ENCODE peak calls at places on chromosomes 11 and 22, in seven cellular contexts. One of them, this sample, is unnamed. For H3K4me1 and H3K27me3, the result is how much of the 10 kb centered on the place peaks cover.

GRCh38 chr11:85195934-85196333 is 431.2 kb downstream of the DLG2 start:
- DNase-seq in CD8-positive, alpha-beta T cell: no peak
- DNase-seq in small intestine: no peak
- DNase-seq in psoas muscle: no peak
- DNase-seq in left ventricle myocardium inferior: no peak
- DNase-seq in IMR-90: no peak
- DNase-seq in A673: no peak
- DNase-seq in this sample: no peak

GRCh38 chr22:42978453-42979103 is 36.4 kb downstream of the PACSIN2 start:
- DNase-seq in IMR-90: peak
- DNase-seq in left ventricle myocardium inferior: no peak
- DNase-seq in CD8-positive, alpha-beta T cell: no peak
- DNase-seq in small intestine: no peak
- DNase-seq in A673: no peak
- DNase-seq in psoas muscle: no peak
- DNase-seq in this sample: no peak

GRCh38 chr11:64230985-64231365 is 627 bp downstream of the DNAJC4 start:
- DNase-seq in psoas muscle: no peak
- DNase-seq in small intestine: no peak
- DNase-seq in left ventricle myocardium inferior: no peak
- DNase-seq in A673: no peak
- DNase-seq in CD8-positive, alpha-beta T cell: peak
- DNase-seq in IMR-90: no peak
- DNase-seq in this sample: no peak

GRCh38 chr11:8906629-8907028 is 4.4 kb upstream of the AKIP1 start:
- DNase-seq in CD8-positive, alpha-beta T cell: no peak
- DNase-seq in left ventricle myocardium inferior: no peak
- DNase-seq in A673: peak
- DNase-seq in IMR-90: peak
- DNase-seq in psoas muscle: no peak
- DNase-seq in small intestine: no peak
- DNase-seq in this sample: no peak

GRCh38 chr11:135006800-135007199 is 594.8 kb upstream of the B3GAT1 start:
- DNase-seq in CD8-positive, alpha-beta T cell: no peak
- DNase-seq in left ventricle myocardium inferior: no peak
- DNase-seq in small intestine: no peak
- DNase-seq in A673: no peak
- DNase-seq in IMR-90: no peak
- DNase-seq in psoas muscle: no peak
- DNase-seq in this sample: no peak

GRCh38 chr22:41992496-41992895 is 6.1 kb upstream of the WBP2NL start:
- DNase-seq in CD8-positive, alpha-beta T cell: no peak
- DNase-seq in psoas muscle: no peak
- DNase-seq in left ventricle myocardium inferior: no peak
- DNase-seq in small intestine: no peak
- DNase-seq in A673: no peak
- DNase-seq in IMR-90: no peak
- DNase-seq in this sample: no peak

GRCh38 chr11:129703846-129704245 is 111.8 kb upstream of the TMEM45B start:
- DNase-seq in left ventricle myocardium inferior: no peak
- DNase-seq in CD8-positive, alpha-beta T cell: no peak
- DNase-seq in IMR-90: no peak
- DNase-seq in psoas muscle: no peak
- DNase-seq in small intestine: no peak
- DNase-seq in A673: no peak
- DNase-seq in this sample: no peak

GRCh38 chr22:50606126-50606525 is 5.5 kb downstream of the MAPK8IP2 start:
- DNase-seq in IMR-90: no peak
- DNase-seq in CD8-positive, alpha-beta T cell: peak
- DNase-seq in psoas muscle: no peak
- DNase-seq in small intestine: no peak
- DNase-seq in left ventricle myocardium inferior: no peak
- DNase-seq in A673: no peak
- DNase-seq in this sample: no peak

GRCh38 chr11:88779551-88779950 is 286.2 kb downstream of the GRM5 start:
- DNase-seq in CD8-positive, alpha-beta T cell: no peak
- DNase-seq in left ventricle myocardium inferior: no peak
- DNase-seq in small intestine: no peak
- DNase-seq in A673: no peak
- DNase-seq in psoas muscle: no peak
- DNase-seq in IMR-90: peak
- DNase-seq in this sample: no peak

GRCh38 chr11:14093065-14093464 is 130.5 kb downstream of the SPON1 start:
- DNase-seq in small intestine: no peak
- DNase-seq in CD8-positive, alpha-beta T cell: no peak
- DNase-seq in left ventricle myocardium inferior: no peak
- DNase-seq in A673: no peak
- DNase-seq in IMR-90: no peak
- DNase-seq in psoas muscle: no peak
- DNase-seq in this sample: no peak

GRCh38 chr11:20458905-20459632 is 71.6 kb downstream of the PRMT3 start:
- DNase-seq in IMR-90: no peak
- DNase-seq in A673: no peak
- DNase-seq in psoas muscle: no peak
- DNase-seq in left ventricle myocardium inferior: no peak
- DNase-seq in small intestine: no peak
- DNase-seq in CD8-positive, alpha-beta T cell: no peak
- DNase-seq in this sample: no peak

GRCh38 chr22:24996420-24996952 is 44.0 kb downstream of the KIAA1671 start:
- DNase-seq in left ventricle myocardium inferior: no peak
- DNase-seq in CD8-positive, alpha-beta T cell: no peak
- DNase-seq in psoas muscle: no peak
- DNase-seq in small intestine: no peak
- DNase-seq in A673: peak
- DNase-seq in IMR-90: no peak
- DNase-seq in this sample: peak

GRCh38 chr11:42819126-42819525 is 492.7 kb upstream of the API5 start:
- DNase-seq in small intestine: no peak
- DNase-seq in CD8-positive, alpha-beta T cell: no peak
- DNase-seq in left ventricle myocardium inferior: no peak
- DNase-seq in IMR-90: no peak
- DNase-seq in psoas muscle: no peak
- DNase-seq in A673: no peak
- DNase-seq in this sample: no peak

GRCh38 chr11:22461626-22462025 is 123.4 kb downstream of the SLC17A6 start:
- DNase-seq in left ventricle myocardium inferior: no peak
- DNase-seq in CD8-positive, alpha-beta T cell: no peak
- DNase-seq in small intestine: no peak
- DNase-seq in psoas muscle: no peak
- DNase-seq in IMR-90: peak
- DNase-seq in A673: no peak
- DNase-seq in this sample: no peak

GRCh38 chr11:74072721-74073120 is 63.8 kb upstream of the UCP3 start:
- DNase-seq in IMR-90: no peak
- DNase-seq in small intestine: no peak
- DNase-seq in CD8-positive, alpha-beta T cell: no peak
- DNase-seq in psoas muscle: no peak
- DNase-seq in A673: no peak
- DNase-seq in left ventricle myocardium inferior: no peak
- DNase-seq in this sample: no peak

GRCh38 chr11:3370268-3370870 is 8.6 kb downstream of the ZNF195 start:
- DNase-seq in A673: no peak
- DNase-seq in small intestine: no peak
- DNase-seq in CD8-positive, alpha-beta T cell: no peak
- DNase-seq in psoas muscle: no peak
- DNase-seq in left ventricle myocardium inferior: no peak
- DNase-seq in IMR-90: no peak
- DNase-seq in this sample: no peak

GRCh38 chr22:44668886-44669724 is 32.9 kb upstream of the PRR5 start:
- DNase-seq in CD8-positive, alpha-beta T cell: no peak
- DNase-seq in A673: no peak
- DNase-seq in psoas muscle: peak
- DNase-seq in left ventricle myocardium inferior: no peak
- DNase-seq in small intestine: no peak
- DNase-seq in IMR-90: no peak
- DNase-seq in this sample: peak

GRCh38 chr22:44668190-44668885 is 33.7 kb upstream of the PRR5 start:
- DNase-seq in A673: no peak
- DNase-seq in IMR-90: no peak
- DNase-seq in CD8-positive, alpha-beta T cell: peak
- DNase-seq in small intestine: no peak
- DNase-seq in left ventricle myocardium inferior: no peak
- DNase-seq in psoas muscle: peak
- DNase-seq in this sample: peak

GRCh38 chr22:44666207-44666585 is 35.8 kb upstream of the PRR5 start:
- DNase-seq in A673: no peak
- DNase-seq in psoas muscle: no peak
- DNase-seq in small intestine: no peak
- DNase-seq in IMR-90: no peak
- DNase-seq in CD8-positive, alpha-beta T cell: no peak
- DNase-seq in left ventricle myocardium inferior: no peak
- DNase-seq in this sample: no peak

GRCh38 chr22:44667829-44668189 is 34.2 kb upstream of the PRR5 start:
- DNase-seq in small intestine: peak
- DNase-seq in CD8-positive, alpha-beta T cell: peak
- DNase-seq in IMR-90: no peak
- DNase-seq in psoas muscle: peak
- DNase-seq in A673: no peak
- DNase-seq in left ventricle myocardium inferior: no peak
- DNase-seq in this sample: no peak

GRCh38 chr22:44667276-44667675 is 34.7 kb upstream of the PRR5 start:
- DNase-seq in IMR-90: no peak
- DNase-seq in left ventricle myocardium inferior: no peak
- DNase-seq in small intestine: no peak
- DNase-seq in A673: no peak
- DNase-seq in psoas muscle: peak
- DNase-seq in CD8-positive, alpha-beta T cell: no peak
- DNase-seq in this sample: no peak
- H3K4me1 ChIP-seq in IMR-90: under half
- H3K4me1 ChIP-seq in left ventricle myocardium inferior: under half
- H3K4me1 ChIP-seq in small intestine: under half
- H3K4me1 ChIP-seq in A673: under half
- H3K4me1 ChIP-seq in psoas muscle: under half
- H3K4me1 ChIP-seq in CD8-positive, alpha-beta T cell: half or more
- H3K4me1 ChIP-seq in this sample: under half

DNA sequence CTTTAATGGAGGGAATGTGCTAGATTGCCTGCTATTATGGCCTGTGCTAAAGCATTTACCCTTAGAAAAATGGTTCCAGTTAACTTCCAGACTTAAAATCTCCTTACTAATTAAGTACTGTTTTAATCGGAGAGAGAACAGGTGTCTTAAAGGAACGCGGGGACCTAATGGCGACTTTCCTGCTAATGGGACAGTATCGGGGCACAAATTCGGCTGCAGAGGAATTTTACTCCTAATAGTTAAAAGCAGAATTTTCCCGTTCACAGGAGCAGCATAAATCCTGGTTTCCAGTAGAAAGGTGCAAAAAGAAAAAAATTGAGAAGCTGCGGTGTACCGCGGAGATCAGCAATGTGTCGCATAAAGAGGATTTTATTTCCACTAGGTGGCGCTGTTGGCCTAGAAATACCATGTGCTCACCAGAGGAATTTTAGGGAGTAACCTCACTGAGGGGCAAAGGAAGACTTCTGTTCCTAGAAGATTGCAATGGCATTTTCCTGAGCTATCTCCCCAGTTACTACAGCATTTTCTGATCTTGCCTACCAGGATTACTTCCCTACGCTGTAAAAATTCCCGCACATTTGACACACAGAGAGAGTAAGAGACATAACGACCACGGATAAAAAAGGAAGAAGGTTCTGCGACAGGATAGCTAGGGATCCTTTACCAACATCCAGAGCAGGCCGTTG is 44.5 kb downstream of the ZNF280B start:
- DNase-seq in left ventricle myocardium inferior: no peak
- DNase-seq in psoas muscle: no peak
- DNase-seq in IMR-90: peak
- DNase-seq in CD8-positive, alpha-beta T cell: peak
- DNase-seq in A673: peak
- DNase-seq in small intestine: peak
- DNase-seq in this sample: peak
- H3K27me3 ChIP-seq in left ventricle myocardium inferior: half or more
- H3K27me3 ChIP-seq in psoas muscle: under half
- H3K27me3 ChIP-seq in IMR-90: under half
- H3K27me3 ChIP-seq in CD8-positive, alpha-beta T cell: under half
- H3K27me3 ChIP-seq in A673: under half
- H3K27me3 ChIP-seq in small intestine: under half
- H3K27me3 ChIP-seq in this sample: under half

GRCh38 chr11:76380977-76381719 is at the start of the genes GVQW3 and THAP12:
- DNase-seq in left ventricle myocardium inferior: peak
- DNase-seq in psoas muscle: peak
- DNase-seq in IMR-90: peak
- DNase-seq in A673: peak
- DNase-seq in CD8-positive, alpha-beta T cell: peak
- DNase-seq in small intestine: peak
- DNase-seq in this sample: peak
- H3K4me1 ChIP-seq in left ventricle myocardium inferior: half or more
- H3K4me1 ChIP-seq in psoas muscle: under half
- H3K4me1 ChIP-seq in IMR-90: under half
- H3K4me1 ChIP-seq in A673: under half
- H3K4me1 ChIP-seq in CD8-positive, alpha-beta T cell: under half
- H3K4me1 ChIP-seq in small intestine: under half
- H3K4me1 ChIP-seq in this sample: under half

GRCh38 chr11:57124460-57124859 is 57.3 kb upstream of the LRRC55 start:
- DNase-seq in A673: no peak
- DNase-seq in small intestine: no peak
- DNase-seq in left ventricle myocardium inferior: no peak
- DNase-seq in psoas muscle: no peak
- DNase-seq in IMR-90: no peak
- DNase-seq in CD8-positive, alpha-beta T cell: no peak
- DNase-seq in this sample: no peak

GRCh38 chr11:57124912-57125311 is 56.8 kb upstream of the LRRC55 start:
- DNase-seq in CD8-positive, alpha-beta T cell: no peak
- DNase-seq in psoas muscle: no peak
- DNase-seq in small intestine: no peak
- DNase-seq in A673: no peak
- DNase-seq in left ventricle myocardium inferior: no peak
- DNase-seq in IMR-90: no peak
- DNase-seq in this sample: no peak

GRCh38 chr11:57131080-57131790 is 50.5 kb upstream of the LRRC55 start:
- DNase-seq in psoas muscle: no peak
- DNase-seq in left ventricle myocardium inferior: peak
- DNase-seq in CD8-positive, alpha-beta T cell: no peak
- DNase-seq in small intestine: peak
- DNase-seq in IMR-90: peak
- DNase-seq in A673: peak
- DNase-seq in this sample: peak

GRCh38 chr11:57123590-57123989 is 58.2 kb upstream of the LRRC55 start:
- DNase-seq in CD8-positive, alpha-beta T cell: no peak
- DNase-seq in A673: no peak
- DNase-seq in IMR-90: no peak
- DNase-seq in small intestine: no peak
- DNase-seq in left ventricle myocardium inferior: no peak
- DNase-seq in psoas muscle: no peak
- DNase-seq in this sample: no peak

DNA sequence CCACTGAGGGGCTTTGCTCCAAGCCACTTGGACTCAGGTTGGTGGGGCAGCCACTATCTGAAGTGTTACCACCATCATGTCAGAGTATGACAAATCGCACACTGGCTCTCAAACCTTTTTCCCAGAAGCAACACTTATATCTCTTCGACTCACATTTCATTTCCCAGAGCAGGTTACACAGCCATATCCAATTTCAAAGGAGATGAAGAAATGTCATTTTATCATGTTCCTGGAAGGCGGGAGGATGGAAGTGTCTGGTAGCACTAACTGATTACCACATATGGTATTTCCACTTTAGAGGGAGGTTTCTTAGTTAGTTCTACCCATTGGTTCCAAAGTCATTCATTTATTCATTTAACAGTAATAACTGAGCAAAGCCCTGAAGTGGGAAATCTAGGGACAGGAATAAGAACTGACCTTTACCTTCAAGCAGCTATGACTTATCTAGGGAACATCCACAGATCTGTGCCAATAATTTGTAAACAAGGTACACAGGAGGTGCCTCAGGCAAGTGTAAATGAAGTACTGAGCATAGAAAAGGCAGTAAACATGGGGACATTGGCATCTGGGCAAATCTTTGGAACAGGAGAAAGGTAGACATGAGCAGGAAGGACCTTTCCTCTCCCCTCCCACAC is 54.9 kb upstream of the LRRC55 start:
- DNase-seq in small intestine: no peak
- DNase-seq in A673: no peak
- DNase-seq in left ventricle myocardium inferior: no peak
- DNase-seq in IMR-90: no peak
- DNase-seq in psoas muscle: no peak
- DNase-seq in CD8-positive, alpha-beta T cell: no peak
- DNase-seq in this sample: no peak
- H3K27me3 ChIP-seq in small intestine: under half
- H3K27me3 ChIP-seq in A673: under half
- H3K27me3 ChIP-seq in left ventricle myocardium inferior: under half
- H3K27me3 ChIP-seq in IMR-90: under half
- H3K27me3 ChIP-seq in psoas muscle: under half
- H3K27me3 ChIP-seq in CD8-positive, alpha-beta T cell: under half
- H3K27me3 ChIP-seq in this sample: under half